ENCODE peak calls at places on chromosome 13, in five cellular contexts. G is CD8-positive, alpha-beta memory T cell; U is neural progenitor cell; O is CD4-positive, alpha-beta T cell; S is cardiac muscle cell. M is an unnamed sample.

GRCh38 chr13:93296584-93296983 is 70.0 kb downstream of the GPC6 start:
- DNase-seq in S (no peak), U (no peak), O (no peak), G (no peak), M (no peak)

GRCh38 chr13:101730420-101731000 is 278.0 kb downstream of the ITGBL1 start:
- DNase-seq in G (no peak), U (no peak), S (no peak), O (no peak), M (no peak)

GRCh38 chr13:111422352-111422751 is 101.9 kb downstream of the TEX29 start:
- DNase-seq in S (no peak), U (no peak), G (no peak), O (no peak), M (no peak)

GRCh38 chr13:43676320-43676719 is 110.5 kb downstream of the ENOX1 start:
- DNase-seq in G (no peak), U (no peak), S (no peak), O (no peak), M (no peak)

GRCh38 chr13:21324793-21325192 is 134.3 kb downstream of the ZDHHC20 start:
- DNase-seq in U (no peak), S (no peak), O (no peak), G (no peak), M (no peak)

GRCh38 chr13:37618554-37618953 is 20.0 kb upstream of the POSTN start:
- DNase-seq in S (peak), U (no peak), O (no peak), G (no peak), M (no peak)

GRCh38 chr13:66212511-66212910 is 1017.6 kb downstream of the PCDH9 start:
- DNase-seq in O (no peak), G (no peak), U (no peak), S (no peak), M (no peak)

GRCh38 chr13:106534844-106535551 is 464 bp downstream of the EFNB2 start:
- DNase-seq in O (no peak), S (peak), G (no peak), U (no peak), M (no peak)

GRCh38 chr13:61988810-61989209 is 573.2 kb upstream of the PCDH20 start:
- DNase-seq in G (no peak), U (no peak), O (no peak), S (no peak), M (no peak)

GRCh38 chr13:106986687-106987434 is 418.9 kb upstream of the ARGLU1 start:
- DNase-seq in O (no peak), G (no peak), S (peak), U (no peak), M (no peak)

GRCh38 chr13:35992964-35993363 is 138.2 kb downstream of the DCLK1 start:
- DNase-seq in G (no peak), O (no peak), U (no peak), S (peak), M (no peak)

GRCh38 chr13:35994131-35994966 is 136.8 kb downstream of the DCLK1 start:
- DNase-seq in O (no peak), S (peak), U (no peak), G (no peak), M (no peak)

GRCh38 chr13:35996360-35996759 is 134.8 kb downstream of the DCLK1 start:
- DNase-seq in G (no peak), U (no peak), S (no peak), O (no peak), M (no peak)

GRCh38 chr13:36000028-36000427 is 131.2 kb downstream of the DCLK1 start:
- DNase-seq in S (no peak), U (no peak), G (no peak), O (no peak), M (no peak)

DNA sequence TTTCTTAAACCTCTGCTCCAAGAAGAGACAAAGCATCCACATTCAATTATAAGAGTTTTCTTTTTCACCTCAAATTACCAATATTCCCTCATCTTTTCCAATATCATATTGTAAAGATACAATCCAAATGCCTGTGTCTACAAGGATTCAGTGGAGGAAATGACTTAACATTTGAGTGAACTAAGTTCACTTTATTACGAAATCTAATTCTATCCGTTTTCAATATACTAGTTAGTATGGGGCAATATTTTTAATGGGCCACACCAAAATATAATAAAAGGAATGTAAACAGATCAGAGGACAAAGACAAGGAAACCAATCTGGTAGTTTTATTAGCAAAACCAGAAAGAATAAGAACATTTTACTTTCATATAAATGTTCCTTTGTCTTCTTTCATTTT is 136.0 kb downstream of the DCLK1 start:
- DNase-seq in U (no peak), G (no peak), O (no peak), S (peak), M (no peak)
- H3K27ac ChIP-seq in U (no peak), G (no peak), O (no peak), S (no peak), M (no peak)

DNA sequence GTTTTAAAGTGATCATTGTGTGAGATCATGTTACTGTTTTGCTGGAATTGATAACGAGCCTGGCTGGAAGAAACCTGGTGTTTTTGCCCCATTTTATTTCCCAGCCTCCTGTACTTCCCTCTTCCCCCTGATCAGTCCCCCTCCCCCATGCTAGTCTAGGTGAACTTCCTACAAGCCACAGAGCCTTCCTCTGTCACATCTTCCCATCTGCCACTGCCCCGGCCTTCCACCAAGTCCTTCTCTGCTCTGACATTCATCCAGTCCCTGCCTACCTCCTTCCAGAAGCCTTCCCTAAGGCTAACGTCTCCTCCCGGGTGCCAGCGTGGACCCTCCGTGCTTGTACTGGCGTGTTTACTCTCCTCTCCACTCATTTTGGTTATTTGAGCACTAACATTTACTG is 14.3 kb downstream of the FARP1 start:
- DNase-seq in S (no peak), O (no peak), U (no peak), G (no peak), M (no peak)
- H3K27ac ChIP-seq in S (no peak), O (no peak), U (no peak), G (no peak), M (no peak)

GRCh38 chr13:109655206-109655600 is 131.2 kb downstream of the IRS2 start:
- DNase-seq in O (no peak), G (no peak), U (no peak), S (peak), M (peak)

GRCh38 chr13:109652536-109652935 is 133.8 kb downstream of the IRS2 start:
- DNase-seq in S (peak), O (no peak), G (no peak), U (no peak), M (no peak)

GRCh38 chr13:109655611-109656010 is 130.8 kb downstream of the IRS2 start:
- DNase-seq in U (no peak), G (no peak), S (peak), O (no peak), M (peak)

GRCh38 chr13:109654341-109655205 is 131.8 kb downstream of the IRS2 start:
- DNase-seq in G (no peak), O (no peak), U (no peak), S (peak), M (peak)

GRCh38 chr13:109657395-109657794 is 129.0 kb downstream of the IRS2 start:
- DNase-seq in O (no peak), U (no peak), G (no peak), S (peak), M (no peak)
- H3K27ac ChIP-seq in O (no peak), U (no peak), G (no peak), S (no peak), M (no peak)

GRCh38 chr13:30736461-30736860 is 1.1 kb downstream of the ALOX5AP start:
- DNase-seq in U (no peak), S (no peak), G (no peak), O (no peak), M (no peak)
- H3K27ac ChIP-seq in U (no peak), S (no peak), G (no peak), O (no peak), M (peak)